ENCODE peak calls at places on chromosomes 5 and 9, in five cellular contexts. T is heart left ventricle, I is pancreas, F is IMR-90, O is sciatic nerve. D is an unnamed sample.

GRCh38 chr5:138784590-138784989 is 31.4 kb downstream of the CTNNA1 start:
- DNase-seq in I (no peak), F (peak), T (no peak), O (no peak), D (no peak)

GRCh38 chr9:86183225-86183808 is 76.1 kb downstream of the C9orf153 start:
- DNase-seq in T (no peak), I (no peak), F (no peak), O (no peak), D (no peak)

GRCh38 chr9:37424686-37425297 is 2.3 kb downstream of the GRHPR start:
- DNase-seq in T (no peak), I (no peak), O (no peak), F (no peak), D (no peak)

GRCh38 chr9:16526380-16526779 is 344.1 kb downstream of the BNC2 start:
- DNase-seq in O (no peak), T (no peak), F (peak), I (no peak), D (no peak)

GRCh38 chr5:42026446-42026845 is 101.4 kb downstream of the FBXO4 start:
- DNase-seq in O (no peak), T (no peak), I (no peak), F (no peak), D (no peak)

GRCh38 chr5:157540707-157541451 is 34.7 kb downstream of the ADAM19 start:
- DNase-seq in T (peak), O (peak), I (no peak), F (peak), D (peak)

GRCh38 chr9:3896576-3896975 is 370.8 kb upstream of the RFX3 start:
- DNase-seq in O (no peak), T (no peak), F (no peak), I (no peak), D (no peak)

GRCh38 chr5:143494162-143494561 is 90.7 kb upstream of the NR3C1 start:
- DNase-seq in O (no peak), I (no peak), T (no peak), F (peak), D (no peak)

GRCh38 chr5:42894057-42894456 is 82.4 kb upstream of the SELENOP start:
- DNase-seq in T (peak), O (no peak), F (no peak), I (no peak), D (no peak)

GRCh38 chr5:102654559-102655354 is 100.3 kb upstream of the PAM start:
- DNase-seq in F (no peak), O (no peak), I (no peak), T (no peak), D (no peak)

GRCh38 chr9:113803811-113804589 is 72.1 kb upstream of the ZNF618 start:
- DNase-seq in T (no peak), O (no peak), I (no peak), F (no peak), D (no peak)

GRCh38 chr9:33351547-33351946 is 50.8 kb downstream of the AQP7 start:
- DNase-seq in I (no peak), T (no peak), F (no peak), O (no peak), D (no peak)

GRCh38 chr9:3478549-3478953 is 47.2 kb downstream of the RFX3 start:
- DNase-seq in F (no peak), O (no peak), T (no peak), I (no peak), D (no peak)

GRCh38 chr5:174172104-174172965 is 126.8 kb downstream of the NSG2 start:
- DNase-seq in T (no peak), O (no peak), I (no peak), F (no peak), D (no peak)

GRCh38 chr9:30932226-30932625 is 1452.2 kb upstream of the ACO1 start:
- DNase-seq in O (no peak), T (no peak), I (no peak), F (no peak), D (no peak)

GRCh38 chr9:72753261-72753893 is 199.5 kb downstream of the ALDH1A1 start:
- DNase-seq in T (no peak), F (peak), I (no peak), O (no peak), D (no peak)

GRCh38 chr9:77019010-77019809 is at the start of gene FOXB2:
- DNase-seq in T (no peak), F (no peak), O (no peak), I (no peak), D (no peak)

GRCh38 chr9:98024702-98025101 is 31.8 kb upstream of the NANS start:
- DNase-seq in F (no peak), T (no peak), I (no peak), O (no peak), D (no peak)

GRCh38 chr5:33975846-33976245 is 8.6 kb downstream of the SLC45A2 start:
- DNase-seq in O (no peak), T (no peak), I (no peak), F (peak), D (no peak)

GRCh38 chr5:4058899-4059298 is 463.3 kb downstream of the IRX1 start:
- DNase-seq in T (peak), O (no peak), I (no peak), F (no peak), D (no peak)

GRCh38 chr9:111050819-111051218 is 12.5 kb upstream of the LPAR1 start:
- DNase-seq in I (no peak), O (no peak), F (peak), T (no peak), D (no peak)

GRCh38 chr5:177093082-177093712 is 6.5 kb downstream of the FGFR4 start:
- DNase-seq in I (no peak), T (no peak), O (no peak), F (no peak), D (no peak)

GRCh38 chr5:140678993-140679392 is 5.6 kb upstream of the DND1 start:
- DNase-seq in I (no peak), O (no peak), T (no peak), F (no peak), D (no peak)

GRCh38 chr9:96655198-96655851 is at the start of gene PRXL2C:
- DNase-seq in O (peak), T (peak), F (peak), I (peak), D (peak)

GRCh38 chr9:114738581-114739316 is 56.8 kb upstream of the TEX48 start:
- DNase-seq in F (peak), T (peak), O (peak), I (peak), D (peak)

GRCh38 chr9:25678846-25679360 is 659 bp upstream of the TUSC1 start:
- DNase-seq in I (no peak), O (no peak), F (peak), T (no peak), D (no peak)

GRCh38 chr9:34256104-34256503 is 73.0 kb downstream of the KIF24 start:
- DNase-seq in O (no peak), F (no peak), T (no peak), I (no peak), D (no peak)

GRCh38 chr9:95620722-95621121 is 104.0 kb upstream of the PTCH1 start:
- DNase-seq in O (no peak), T (no peak), F (no peak), I (no peak), D (no peak)

GRCh38 chr5:74575741-74576538 is 64.6 kb downstream of the ENC1 start:
- DNase-seq in I (no peak), F (peak), T (no peak), O (no peak), D (no peak)

D was measured in effector memory CD4-positive, alpha-beta T cell.